ENCODE peak calls at places on chromosome 6, in seven cellular contexts. B, X, S, W, Y, M and N are unnamed samples. For H3K4me1, the result is how much of the 10 kb centered on the place peaks cover.

GRCh38 chr6:156752666-156753301 is 24.4 kb upstream of the ARID1B start:
- DNase-seq in M (no peak), W (no peak), B (no peak), S (no peak), Y (no peak), X (no peak), N (peak)

GRCh38 chr6:26473758-26474438 is 16.1 kb downstream of the BTN2A1 start:
- DNase-seq in X (peak), S (peak), B (peak), Y (peak), W (peak), M (peak), N (peak)

GRCh38 chr6:5778317-5778857 is 228.3 kb downstream of the NRN1 start:
- DNase-seq in Y (no peak), X (peak), S (no peak), M (no peak), W (no peak), B (no peak), N (no peak)

GRCh38 chr6:1716845-1717244 is 107.1 kb downstream of the FOXC1 start:
- DNase-seq in Y (no peak), W (no peak), B (no peak), X (no peak), M (no peak), S (peak), N (no peak)

GRCh38 chr6:128519931-128520435 is 416 bp downstream of the PTPRK start:
- DNase-seq in B (peak), W (peak), X (no peak), M (no peak), S (no peak), Y (peak), N (peak)

GRCh38 chr6:75759207-75759606 is 10.2 kb downstream of the MYO6 start:
- DNase-seq in S (no peak), Y (no peak), W (no peak), X (no peak), M (peak), B (no peak), N (no peak)

GRCh38 chr6:110617057-110617456 is 140.6 kb upstream of the SLC22A16 start:
- DNase-seq in X (no peak), S (no peak), B (no peak), M (no peak), Y (no peak), W (no peak), N (no peak)

GRCh38 chr6:128204621-128205020 is 303.8 kb upstream of the THEMIS start:
- DNase-seq in M (no peak), B (no peak), W (no peak), S (peak), Y (no peak), X (no peak), N (no peak)

GRCh38 chr6:170041526-170041925 is 249.4 kb downstream of the DLL1 start:
- DNase-seq in Y (no peak), S (no peak), X (no peak), M (no peak), W (no peak), B (no peak), N (no peak)

GRCh38 chr6:80548496-80548895 is 442.0 kb downstream of the BCKDHB start:
- DNase-seq in S (peak), W (no peak), Y (no peak), B (no peak), X (no peak), M (no peak), N (no peak)

DNA sequence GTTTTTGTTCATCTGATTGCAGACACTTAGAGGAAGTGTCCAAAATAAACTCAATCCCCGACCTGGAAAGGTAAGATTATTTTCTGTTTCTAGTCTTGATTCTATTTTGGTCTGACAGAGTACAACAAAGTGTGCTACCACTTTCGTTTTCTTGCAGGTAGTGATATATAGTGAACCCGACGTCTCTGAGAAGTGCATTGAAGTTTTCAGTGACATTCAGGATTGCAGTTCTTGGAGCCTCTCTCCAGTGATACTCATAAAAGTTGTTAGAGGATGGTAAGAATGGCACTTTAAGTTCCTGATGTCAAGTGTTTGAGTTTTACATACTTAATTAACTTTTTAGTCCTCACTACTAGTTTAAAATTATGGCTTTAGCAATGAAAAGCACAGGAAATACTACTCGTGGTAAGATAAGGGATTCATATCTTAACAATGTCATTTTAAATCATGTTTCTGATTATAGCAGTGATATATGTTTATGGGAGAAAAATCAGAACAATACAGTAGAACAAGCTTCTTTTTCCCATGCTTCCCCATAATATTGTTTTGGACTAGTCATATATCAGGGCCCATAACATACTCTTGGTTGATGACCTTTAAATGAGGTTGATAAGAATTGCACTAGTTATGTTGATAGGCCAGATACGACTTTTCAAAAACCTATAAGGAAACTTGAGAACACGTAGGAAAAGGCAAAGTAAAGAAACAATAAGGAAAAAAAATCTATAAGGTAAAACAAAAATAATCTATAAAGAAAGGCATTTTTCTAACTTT is 104.0 kb downstream of the RTN4IP1 start:
- DNase-seq in S (no peak), B (peak), Y (peak), M (no peak), W (no peak), X (peak), N (peak)
- H3K4me1 ChIP-seq in S (under half), B (half or more), Y (under half), M (under half), W (under half), X (half or more), N (under half)

GRCh38 chr6:106804238-106805016 is 170.1 kb downstream of the CD24 start:
- DNase-seq in W (no peak), M (peak), B (no peak), X (no peak), S (no peak), Y (no peak), N (peak)
- H3K4me1 ChIP-seq in W (under half), M (under half), B (under half), X (under half), S (under half), Y (under half), N (under half)

DNA sequence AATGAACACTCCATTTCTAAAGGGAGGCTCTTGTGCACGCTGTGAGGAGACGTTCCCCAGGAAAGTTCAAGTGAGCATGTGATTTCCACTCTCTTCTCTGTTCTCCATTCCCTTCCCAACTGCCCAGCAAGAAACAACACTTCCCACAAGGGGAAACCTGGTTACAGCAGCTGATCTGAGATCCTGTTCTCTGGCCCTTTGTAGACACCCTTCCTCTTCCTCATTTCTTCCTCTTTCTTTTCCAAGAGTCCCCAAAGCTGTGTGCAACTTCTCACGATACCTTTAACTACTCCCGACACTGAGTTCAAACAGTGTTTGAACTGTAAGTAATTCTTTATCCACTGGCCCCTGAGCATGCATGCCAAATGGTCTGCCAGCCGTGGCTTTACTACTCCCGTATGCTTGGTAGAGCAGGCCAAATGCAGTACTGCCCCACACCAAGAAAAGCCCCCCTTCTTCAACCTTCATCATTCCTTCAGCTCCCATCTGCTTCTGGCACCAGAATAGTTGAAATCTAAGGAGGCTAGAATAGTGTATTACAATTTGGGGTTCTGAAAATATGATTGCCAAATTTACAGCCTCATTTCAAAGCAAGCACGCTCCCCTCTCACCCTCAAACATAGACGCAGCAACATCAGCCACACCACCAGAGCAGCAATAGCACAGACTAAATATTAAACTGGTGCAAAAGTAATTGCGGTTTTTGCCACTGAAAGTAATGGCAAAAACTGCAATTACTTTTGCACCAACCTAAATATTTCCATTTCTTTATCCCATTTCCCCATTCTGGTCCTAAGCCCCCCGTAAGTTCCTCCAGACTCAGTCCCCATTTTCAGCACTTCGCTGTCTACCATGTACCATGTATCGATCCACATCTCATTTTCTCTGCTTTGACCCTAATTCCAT is 4.3 kb downstream of the HLA-DMB start:
- DNase-seq in Y (no peak), X (no peak), M (no peak), S (no peak), B (no peak), W (no peak), N (no peak)
- H3K4me1 ChIP-seq in Y (under half), X (under half), M (under half), S (under half), B (under half), W (under half), N (under half)

GRCh38 chr6:13113376-13113775 is 215.0 kb downstream of the TBC1D7 start:
- DNase-seq in S (no peak), B (no peak), Y (no peak), X (no peak), W (no peak), M (no peak), N (peak)

GRCh38 chr6:13117561-13117960 is 210.8 kb downstream of the TBC1D7 start:
- DNase-seq in B (no peak), M (no peak), Y (no peak), W (no peak), X (no peak), S (no peak), N (no peak)

GRCh38 chr6:13112921-13113320 is 215.4 kb downstream of the TBC1D7 start:
- DNase-seq in S (no peak), X (no peak), Y (no peak), M (no peak), B (no peak), W (no peak), N (no peak)

GRCh38 chr6:13116155-13116554 is 212.2 kb downstream of the TBC1D7 start:
- DNase-seq in B (no peak), W (no peak), Y (no peak), M (no peak), S (no peak), X (peak), N (no peak)

GRCh38 chr6:13113956-13114593 is 214.3 kb downstream of the TBC1D7 start:
- DNase-seq in B (no peak), Y (no peak), M (no peak), W (peak), S (peak), X (no peak), N (no peak)
- H3K4me1 ChIP-seq in B (under half), Y (under half), M (under half), W (under half), S (under half), X (under half), N (under half)

GRCh38 chr6:116408476-116408875 is 37.7 kb downstream of the DSE start:
- DNase-seq in Y (no peak), M (no peak), S (no peak), W (no peak), B (no peak), X (no peak), N (no peak)
- H3K4me1 ChIP-seq in Y (under half), M (under half), S (under half), W (under half), B (under half), X (under half), N (under half)

GRCh38 chr6:166632731-166633130 is 5.7 kb upstream of the RPS6KA2 start:
- DNase-seq in X (no peak), B (no peak), M (no peak), W (no peak), S (no peak), Y (no peak), N (no peak)
- H3K4me1 ChIP-seq in X (half or more), B (under half), M (under half), W (under half), S (under half), Y (under half), N (under half)

GRCh38 chr6:36598739-36599318 is 4.7 kb downstream of the SRSF3 start:
- DNase-seq in M (no peak), X (no peak), S (no peak), Y (no peak), B (no peak), W (no peak), N (no peak)
- H3K4me1 ChIP-seq in M (under half), X (under half), S (under half), Y (under half), B (half or more), W (under half), N (under half)

GRCh38 chr6:7213416-7213815 is 99.6 kb downstream of the SSR1 start:
- DNase-seq in Y (no peak), X (no peak), M (no peak), B (no peak), S (no peak), W (no peak), N (no peak)

GRCh38 chr6:7214400-7214940 is 98.5 kb downstream of the SSR1 start:
- DNase-seq in Y (no peak), M (no peak), B (no peak), S (no peak), W (no peak), X (no peak), N (no peak)

GRCh38 chr6:7215140-7215539 is 97.9 kb downstream of the SSR1 start:
- DNase-seq in S (peak), B (no peak), W (no peak), Y (peak), M (no peak), X (no peak), N (no peak)

GRCh38 chr6:7216941-7217621 is 95.9 kb downstream of the SSR1 start:
- DNase-seq in M (peak), X (no peak), S (peak), W (peak), B (no peak), Y (no peak), N (no peak)

GRCh38 chr6:7215798-7216231 is 97.2 kb downstream of the SSR1 start:
- DNase-seq in M (no peak), Y (no peak), S (no peak), W (no peak), B (no peak), X (no peak), N (no peak)
- H3K4me1 ChIP-seq in M (under half), Y (under half), S (under half), W (under half), B (under half), X (under half), N (under half)